ENCODE peak calls at places on chromosomes 16 and 17, in five cellular contexts. D is adipocyte; O is CD4-positive, alpha-beta memory T cell; Z is CD8-positive, alpha-beta T cell; Y is heart left ventricle. M is an unnamed sample. For H3K27me3, the result is how much of the 10 kb centered on the place peaks cover.

GRCh38 chr16:48164907-48165715 is 9.3 kb upstream of the ABCC12 start:
- DNase-seq in D (peak), O (peak), Z (peak), Y (peak), M (peak)

GRCh38 chr17:83115832-83116231 is 36.4 kb downstream of the METRNL start:
- DNase-seq in D (no peak), O (no peak), Z (no peak), Y (no peak), M (peak)

GRCh38 chr16:66508261-66508913 is 41.5 kb downstream of the TK2 start:
- DNase-seq in D (peak), O (no peak), Z (no peak), Y (no peak), M (no peak)

GRCh38 chr17:80846932-80847331 is 144.7 kb upstream of the CHMP6 start:
- DNase-seq in D (no peak), O (no peak), Z (no peak), Y (peak), M (no peak)

GRCh38 chr17:76537578-76538280 is at the start of gene CYGB:
- DNase-seq in D (peak), O (no peak), Z (no peak), Y (no peak), M (no peak)

GRCh38 chr17:64213995-64214507 is 49.0 kb downstream of the TEX2 start:
- DNase-seq in D (no peak), O (no peak), Z (no peak), Y (no peak), M (no peak)

GRCh38 chr17:83085103-83085502 is 5.7 kb downstream of the METRNL start:
- DNase-seq in D (no peak), O (no peak), Z (no peak), Y (no peak), M (no peak)

GRCh38 chr17:49748791-49749190 is 15.1 kb downstream of the FAM117A start:
- DNase-seq in D (no peak), O (peak), Z (no peak), Y (no peak), M (no peak)

GRCh38 chr16:86363057-86363490 is 147.3 kb upstream of the FOXF1 start:
- DNase-seq in D (peak), O (no peak), Z (no peak), Y (no peak), M (no peak)

GRCh38 chr17:21283482-21284318 is 811 bp upstream of the MAP2K3 start:
- DNase-seq in D (no peak), O (no peak), Z (no peak), Y (no peak), M (peak)

GRCh38 chr16:82741073-82741615 is 114.4 kb downstream of the CDH13 start:
- DNase-seq in D (no peak), O (no peak), Z (no peak), Y (no peak), M (no peak)

GRCh38 chr17:38730526-38731379 is 612 bp downstream of the CISD3 start:
- DNase-seq in D (peak), O (no peak), Z (no peak), Y (peak), M (peak)

DNA sequence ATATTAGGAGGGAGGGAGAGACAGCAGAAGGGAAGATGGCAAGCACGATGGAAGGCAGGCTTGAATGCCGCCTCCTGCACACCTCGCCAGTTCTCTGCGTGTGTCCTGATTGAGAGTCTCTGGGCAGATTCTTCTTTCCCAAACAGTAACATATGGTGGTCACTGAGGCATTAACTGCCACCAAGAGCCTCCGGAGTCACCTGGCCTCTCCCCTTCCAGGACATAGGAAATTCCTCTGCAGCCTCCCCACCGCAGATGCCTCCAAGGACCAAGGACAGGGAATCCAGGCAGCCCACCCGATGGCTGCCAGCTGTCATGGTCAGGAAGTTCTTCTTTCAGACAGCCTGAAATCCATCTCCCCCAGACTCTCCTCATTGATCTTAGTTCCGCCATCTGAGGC is 149.3 kb downstream of the ENGASE start:
- DNase-seq in D (no peak), O (no peak), Z (no peak), Y (no peak), M (no peak)
- H3K27me3 ChIP-seq in D (half or more), O (under half), Z (under half), Y (under half), M (under half)

GRCh38 chr17:79147791-79148506 is 73.3 kb downstream of the ENGASE start:
- DNase-seq in D (no peak), O (no peak), Z (no peak), Y (no peak), M (peak)
- H3K27me3 ChIP-seq in D (under half), O (under half), Z (under half), Y (under half), M (under half)

GRCh38 chr17:41315814-41316430 is 412 bp upstream of the KRTAP17-1 start:
- DNase-seq in D (no peak), O (no peak), Z (no peak), Y (no peak), M (no peak)
- H3K27me3 ChIP-seq in D (under half), O (under half), Z (under half), Y (under half), M (under half)

GRCh38 chr17:17701112-17701511 is 19.9 kb downstream of the RAI1 start:
- DNase-seq in D (no peak), O (no peak), Z (no peak), Y (no peak), M (no peak)

GRCh38 chr17:17696871-17697633 is 15.8 kb downstream of the RAI1 start:
- DNase-seq in D (no peak), O (no peak), Z (no peak), Y (peak), M (no peak)

GRCh38 chr17:17700251-17700969 is 19.2 kb downstream of the RAI1 start:
- DNase-seq in D (peak), O (no peak), Z (no peak), Y (no peak), M (peak)

GRCh38 chr17:17698371-17698770 is 17.1 kb downstream of the RAI1 start:
- DNase-seq in D (no peak), O (no peak), Z (no peak), Y (no peak), M (no peak)

DNA sequence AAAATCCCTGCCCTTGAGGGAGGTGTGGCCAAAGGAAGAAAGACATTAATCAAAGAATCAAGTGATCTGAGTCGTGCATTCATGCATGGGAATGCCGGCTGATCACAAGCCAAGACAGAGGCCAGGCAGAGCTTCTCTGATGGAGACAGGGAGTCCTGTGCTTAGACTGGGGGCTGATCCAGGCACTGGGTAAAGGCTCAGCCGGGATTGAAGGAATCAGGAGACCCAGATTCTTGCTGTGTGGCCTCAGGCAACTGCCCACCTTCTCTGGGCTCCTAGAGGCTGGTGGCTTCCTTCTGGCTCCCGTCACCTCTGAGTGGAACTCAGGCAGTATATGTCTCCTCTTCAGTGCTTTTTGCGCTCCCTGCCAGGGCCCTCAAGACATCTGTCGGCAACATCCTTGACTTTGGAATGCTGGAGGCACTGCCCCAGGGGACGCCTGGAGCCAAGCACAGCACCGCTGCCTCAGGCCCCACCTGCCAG is 17.7 kb downstream of the RAI1 start:
- DNase-seq in D (peak), O (no peak), Z (no peak), Y (no peak), M (no peak)
- H3K27me3 ChIP-seq in D (under half), O (under half), Z (under half), Y (under half), M (under half)

GRCh38 chr16:31216552-31217530 is at the start of gene PYDC1:
- DNase-seq in D (no peak), O (no peak), Z (no peak), Y (no peak), M (no peak)
- H3K27me3 ChIP-seq in D (half or more), O (under half), Z (under half), Y (under half), M (under half)

GRCh38 chr17:58534331-58534730 is 19.9 kb upstream of the MTMR4 start:
- DNase-seq in D (no peak), O (no peak), Z (no peak), Y (no peak), M (no peak)

GRCh38 chr17:58531122-58531521 is 16.7 kb upstream of the MTMR4 start:
- DNase-seq in D (no peak), O (no peak), Z (no peak), Y (no peak), M (no peak)

GRCh38 chr17:58533616-58534188 is 19.3 kb upstream of the MTMR4 start:
- DNase-seq in D (no peak), O (no peak), Z (no peak), Y (no peak), M (no peak)

GRCh38 chr17:58531661-58532554 is 17.5 kb upstream of the MTMR4 start:
- DNase-seq in D (peak), O (peak), Z (peak), Y (peak), M (peak)

DNA sequence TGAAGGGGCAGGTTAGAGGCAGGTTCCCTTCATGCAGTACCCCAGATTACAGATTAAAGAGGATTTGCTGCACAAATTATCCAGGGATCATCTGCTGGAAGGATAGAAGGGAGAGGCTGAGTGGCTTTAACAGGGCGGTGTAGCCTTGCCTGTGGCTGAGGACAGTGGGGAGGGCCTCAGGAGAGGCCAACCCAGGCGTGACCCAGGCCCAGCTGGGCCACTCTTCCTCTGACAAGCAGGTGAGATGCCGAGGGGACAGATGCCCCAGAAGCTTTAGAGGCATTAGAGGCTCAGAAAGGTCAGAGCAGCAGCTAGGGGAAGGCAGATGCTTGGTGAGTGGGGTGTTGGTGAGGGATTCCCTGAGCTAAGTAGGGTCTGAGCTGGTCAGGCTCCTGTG is 18.1 kb upstream of the MTMR4 start:
- DNase-seq in D (no peak), O (no peak), Z (no peak), Y (no peak), M (no peak)
- H3K27me3 ChIP-seq in D (half or more), O (under half), Z (under half), Y (under half), M (under half)

GRCh38 chr16:73915939-73916451 is 380.6 kb upstream of the PSMD7 start:
- DNase-seq in D (no peak), O (no peak), Z (no peak), Y (no peak), M (no peak)
- H3K27me3 ChIP-seq in D (under half), O (under half), Z (under half), Y (under half), M (under half)

DNA sequence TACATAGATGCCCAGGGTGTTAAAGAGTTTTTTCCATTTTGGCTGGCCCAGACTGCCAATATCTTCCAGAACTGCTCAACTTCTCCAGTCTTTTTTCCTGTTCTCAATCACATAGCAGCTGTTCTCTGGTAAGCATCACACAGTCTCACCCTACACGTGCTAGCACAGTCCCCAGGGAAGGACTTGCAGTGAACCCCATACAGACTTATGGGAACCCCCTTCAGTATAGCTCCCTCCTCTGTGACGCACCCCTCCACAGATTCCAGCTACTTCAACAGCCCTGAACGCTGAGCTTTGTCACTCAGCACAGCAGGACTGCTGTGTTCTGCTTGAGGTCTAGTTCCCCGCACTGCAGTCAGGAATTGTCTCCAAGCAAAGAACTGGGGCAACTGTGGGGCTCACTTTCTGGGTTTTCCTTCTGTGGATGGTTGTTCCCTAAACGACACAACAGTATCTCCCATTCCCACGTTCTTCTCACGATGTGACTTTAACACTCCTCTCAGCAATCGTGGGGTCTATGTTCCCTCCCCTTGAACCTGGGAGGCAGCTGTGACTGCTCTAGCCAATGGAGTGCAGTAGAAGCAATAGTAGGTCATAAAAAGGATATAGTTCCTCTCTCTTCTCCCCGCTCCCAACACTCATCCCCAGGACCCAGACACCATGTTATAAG is 3.6 kb downstream of the MMP28 start:
- DNase-seq in D (no peak), O (no peak), Z (no peak), Y (no peak), M (no peak)
- H3K27me3 ChIP-seq in D (under half), O (under half), Z (under half), Y (under half), M (under half)

GRCh38 chr16:1758923-1759322 is 12.4 kb downstream of the NME3 start:
- DNase-seq in D (no peak), O (no peak), Z (no peak), Y (no peak), M (peak)
- H3K27me3 ChIP-seq in D (under half), O (under half), Z (under half), Y (under half), M (under half)

M was measured in upper lobe of left lung.